ENCODE peak calls at places on chromosomes 12 and 14, in four cellular contexts. One of them, this sample, is unnamed.
A peak's percentile ranks its signal among the peaks of the same experiment; 100 is the strongest.

GRCh38 chr14:94377866-94378470 is 10.4 kb downstream of the SERPINA1 start:
- DNase-seq in WTC11: no peak
- DNase-seq in K562: no peak
- DNase-seq in SK-N-SH: no peak
- DNase-seq in this sample: no peak

GRCh38 chr14:75453817-75454434 is 26.1 kb downstream of the JDP2 start:
- DNase-seq in WTC11: peak; percentile 29
- DNase-seq in K562: peak; percentile 27
- DNase-seq in SK-N-SH: no peak
- DNase-seq in this sample: no peak

GRCh38 chr12:46153267-46153872 is 115.5 kb downstream of the SLC38A1 start:
- DNase-seq in WTC11: no peak
- DNase-seq in K562: no peak
- DNase-seq in SK-N-SH: peak; percentile 20
- DNase-seq in this sample: peak; percentile 7

GRCh38 chr14:52032196-52032865 is 36.5 kb downstream of the NID2 start:
- DNase-seq in WTC11: no peak
- DNase-seq in K562: no peak
- DNase-seq in SK-N-SH: no peak
- DNase-seq in this sample: no peak

GRCh38 chr14:72723741-72724530 is 170.0 kb downstream of the DPF3 start:
- DNase-seq in WTC11: no peak
- DNase-seq in K562: no peak
- DNase-seq in SK-N-SH: no peak
- DNase-seq in this sample: no peak

GRCh38 chr12:1429980-1430379 is 164.4 kb downstream of the FBXL14 start:
- DNase-seq in WTC11: no peak
- DNase-seq in K562: no peak
- DNase-seq in SK-N-SH: no peak
- DNase-seq in this sample: no peak

GRCh38 chr12:128288896-128289295 is 21.9 kb downstream of the TMEM132C start:
- DNase-seq in WTC11: no peak
- DNase-seq in K562: no peak
- DNase-seq in SK-N-SH: no peak
- DNase-seq in this sample: no peak

GRCh38 chr12:108939594-108939993 is 59.7 kb downstream of the DAO start:
- DNase-seq in WTC11: no peak
- DNase-seq in K562: peak; percentile 16
- DNase-seq in SK-N-SH: no peak
- DNase-seq in this sample: peak; percentile 12

GRCh38 chr12:24494401-24494800 is 454.5 kb downstream of the BCAT1 start:
- DNase-seq in WTC11: no peak
- DNase-seq in K562: no peak
- DNase-seq in SK-N-SH: no peak
- DNase-seq in this sample: no peak

GRCh38 chr14:71499018-71499417 is 433.2 kb upstream of the RGS6 start:
- DNase-seq in WTC11: no peak
- DNase-seq in K562: no peak
- DNase-seq in SK-N-SH: no peak
- DNase-seq in this sample: no peak

GRCh38 chr12:52634266-52635056 is 16.1 kb upstream of the KRT73 start:
- DNase-seq in WTC11: no peak
- DNase-seq in K562: no peak
- DNase-seq in SK-N-SH: no peak
- DNase-seq in this sample: no peak

GRCh38 chr14:87111741-87112140 is 881.2 kb downstream of the GALC start:
- DNase-seq in WTC11: no peak
- DNase-seq in K562: no peak
- DNase-seq in SK-N-SH: no peak
- DNase-seq in this sample: no peak

GRCh38 chr12:26723379-26724308 is 109.3 kb downstream of the ITPR2 start:
- DNase-seq in WTC11: no peak
- DNase-seq in K562: no peak
- DNase-seq in SK-N-SH: no peak
- DNase-seq in this sample: no peak

GRCh38 chr14:94867931-94868597 is 98.2 kb upstream of the GSC start:
- DNase-seq in WTC11: no peak
- DNase-seq in K562: no peak
- DNase-seq in SK-N-SH: no peak
- DNase-seq in this sample: no peak

GRCh38 chr12:45522227-45522626 is 207.3 kb upstream of the ARID2 start:
- DNase-seq in WTC11: no peak
- DNase-seq in K562: no peak
- DNase-seq in SK-N-SH: no peak
- DNase-seq in this sample: no peak

GRCh38 chr12:62912644-62913043 is 22.3 kb downstream of the PPM1H start:
- DNase-seq in WTC11: no peak
- DNase-seq in K562: no peak
- DNase-seq in SK-N-SH: no peak
- DNase-seq in this sample: no peak

GRCh38 chr12:109716512-109717389 is 3.1 kb downstream of the FAM222A start:
- DNase-seq in WTC11: no peak
- DNase-seq in K562: no peak
- DNase-seq in SK-N-SH: peak; percentile 27
- DNase-seq in this sample: peak; percentile 31

GRCh38 chr12:118436002-118436724 is 59.8 kb downstream of the SUDS3 start:
- DNase-seq in WTC11: peak; percentile 65
- DNase-seq in K562: peak; percentile 14
- DNase-seq in SK-N-SH: peak; percentile 27
- DNase-seq in this sample: no peak

GRCh38 chr12:92078167-92079053 is 67.2 kb downstream of the BTG1 start:
- DNase-seq in WTC11: no peak
- DNase-seq in K562: peak; percentile 54
- DNase-seq in SK-N-SH: no peak
- DNase-seq in this sample: no peak

GRCh38 chr12:120534203-120534702 is at the start of gene RNF10:
- DNase-seq in WTC11: peak; percentile 66
- DNase-seq in K562: peak; percentile 87
- DNase-seq in SK-N-SH: peak; percentile 95
- DNase-seq in this sample: peak; percentile 84

GRCh38 chr14:101086926-101087325 is 183.4 kb upstream of the RTL1 start:
- DNase-seq in WTC11: no peak
- DNase-seq in K562: no peak
- DNase-seq in SK-N-SH: no peak
- DNase-seq in this sample: no peak

GRCh38 chr14:105389976-105390848 is 8.1 kb upstream of the TEX22 start:
- DNase-seq in WTC11: no peak
- DNase-seq in K562: no peak
- DNase-seq in SK-N-SH: no peak
- DNase-seq in this sample: no peak

GRCh38 chr14:97071177-97071576 is 274.0 kb downstream of the VRK1 start:
- DNase-seq in WTC11: no peak
- DNase-seq in K562: no peak
- DNase-seq in SK-N-SH: no peak
- DNase-seq in this sample: no peak

GRCh38 chr12:111072299-111072698 is 151.9 kb upstream of the MYL2 start:
- DNase-seq in WTC11: no peak
- DNase-seq in K562: no peak
- DNase-seq in SK-N-SH: no peak
- DNase-seq in this sample: no peak

GRCh38 chr14:21204167-21205025 is 48.5 kb upstream of the OR5AU1 start:
- DNase-seq in WTC11: no peak
- DNase-seq in K562: no peak
- DNase-seq in SK-N-SH: no peak
- DNase-seq in this sample: no peak

GRCh38 chr12:47852096-47852571 is 32.4 kb upstream of the HDAC7 start:
- DNase-seq in WTC11: no peak
- DNase-seq in K562: no peak
- DNase-seq in SK-N-SH: no peak
- DNase-seq in this sample: peak; percentile 72

GRCh38 chr12:47896633-47897032 is 8.2 kb downstream of the VDR start:
- DNase-seq in WTC11: peak; percentile 24
- DNase-seq in K562: no peak
- DNase-seq in SK-N-SH: no peak
- DNase-seq in this sample: no peak

GRCh38 chr12:2395352-2395977 is 342.7 kb downstream of the CACNA1C start:
- DNase-seq in WTC11: peak; percentile 85
- DNase-seq in K562: peak; percentile 70
- DNase-seq in SK-N-SH: peak; percentile 78
- DNase-seq in this sample: peak; percentile 29

GRCh38 chr14:35414365-35414764 is 9.8 kb upstream of the NFKBIA start:
- DNase-seq in WTC11: no peak
- DNase-seq in K562: no peak
- DNase-seq in SK-N-SH: no peak
- DNase-seq in this sample: no peak

GRCh38 chr12:56574210-56574609 is 52.6 kb downstream of the RBMS2 start:
- DNase-seq in WTC11: no peak
- DNase-seq in K562: no peak
- DNase-seq in SK-N-SH: no peak
- DNase-seq in this sample: no peak

GRCh38 chr12:68557011-68557715 is 53.5 kb upstream of the RAP1B start:
- DNase-seq in WTC11: no peak
- DNase-seq in K562: no peak
- DNase-seq in SK-N-SH: no peak
- DNase-seq in this sample: no peak

GRCh38 chr14:92780444-92780843 is 13.7 kb upstream of the GOLGA5 start:
- DNase-seq in WTC11: no peak
- DNase-seq in K562: no peak
- DNase-seq in SK-N-SH: no peak
- DNase-seq in this sample: no peak
- TF ChIP-seq FOXJ3 in WTC11: no peak
- TF ChIP-seq FOXJ3 in K562: no peak
- TF ChIP-seq FOXJ3 in SK-N-SH: no peak
- TF ChIP-seq FOXJ3 in this sample: no peak

GRCh38 chr12:12095016-12095415 is 24.3 kb downstream of the BCL2L14 start:
- DNase-seq in WTC11: no peak
- DNase-seq in K562: no peak
- DNase-seq in SK-N-SH: peak; percentile 39
- DNase-seq in this sample: peak; percentile 56

GRCh38 chr12:12094481-12094880 is 23.7 kb downstream of the BCL2L14 start:
- DNase-seq in WTC11: no peak
- DNase-seq in K562: no peak
- DNase-seq in SK-N-SH: no peak
- DNase-seq in this sample: no peak

GRCh38 chr12:12099102-12099501 is 28.4 kb downstream of the BCL2L14 start:
- DNase-seq in WTC11: no peak
- DNase-seq in K562: no peak
- DNase-seq in SK-N-SH: peak; percentile 73
- DNase-seq in this sample: no peak

GRCh38 chr12:12098689-12099010 is 27.9 kb downstream of the BCL2L14 start:
- DNase-seq in WTC11: no peak
- DNase-seq in K562: no peak
- DNase-seq in SK-N-SH: no peak
- DNase-seq in this sample: no peak

GRCh38 chr12:12097821-12098688 is 27.3 kb downstream of the BCL2L14 start:
- DNase-seq in WTC11: no peak
- DNase-seq in K562: no peak
- DNase-seq in SK-N-SH: no peak
- DNase-seq in this sample: no peak
- TF ChIP-seq FOXJ3 in WTC11: no peak
- TF ChIP-seq FOXJ3 in K562: no peak
- TF ChIP-seq FOXJ3 in SK-N-SH: no peak
- TF ChIP-seq FOXJ3 in this sample: no peak

DNA sequence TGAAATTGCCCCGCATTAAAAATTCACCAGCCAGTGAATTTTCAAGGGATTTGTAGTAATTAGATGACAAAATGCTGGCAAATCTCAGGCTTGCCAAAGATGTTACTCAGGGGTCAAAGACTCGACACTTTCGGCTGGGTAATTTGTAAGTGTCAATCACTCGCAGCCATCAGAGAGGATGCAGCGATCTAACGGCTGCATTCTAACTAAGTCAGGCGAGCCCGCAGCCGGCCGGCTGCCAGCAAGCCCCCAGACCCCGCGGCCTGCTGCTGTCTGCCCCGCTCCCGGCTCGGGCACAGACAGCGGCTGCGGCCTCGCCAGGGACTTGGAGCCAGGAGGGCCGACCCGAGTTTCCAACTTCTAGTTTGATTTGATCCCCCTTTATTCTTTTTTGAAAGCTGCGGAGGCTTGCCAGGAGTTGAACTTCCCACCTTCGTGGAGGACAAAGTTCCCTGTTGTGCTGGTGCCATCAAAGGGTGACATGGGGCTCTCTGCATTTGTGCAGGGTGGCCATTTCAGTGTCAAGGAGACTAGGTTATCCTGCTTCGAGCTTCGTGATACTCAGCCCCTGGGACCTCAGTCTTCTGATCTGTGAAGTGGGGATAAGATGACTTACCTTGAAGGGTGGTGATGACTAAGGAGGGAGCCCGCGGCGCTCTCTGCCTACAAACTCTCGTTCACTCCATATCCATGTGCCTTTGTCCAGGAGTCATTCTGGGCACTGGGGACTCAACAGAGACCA is 169.9 kb downstream of the RBM19 start:
- DNase-seq in WTC11: no peak
- DNase-seq in K562: no peak
- DNase-seq in SK-N-SH: no peak
- DNase-seq in this sample: no peak
- TF ChIP-seq FOXJ3 in WTC11: no peak
- TF ChIP-seq FOXJ3 in K562: no peak
- TF ChIP-seq FOXJ3 in SK-N-SH: no peak
- TF ChIP-seq FOXJ3 in this sample: no peak

GRCh38 chr14:68956728-68957127 is 22.4 kb downstream of the ACTN1 start:
- DNase-seq in WTC11: no peak
- DNase-seq in K562: no peak
- DNase-seq in SK-N-SH: no peak
- DNase-seq in this sample: no peak

GRCh38 chr14:68958553-68958952 is 20.5 kb downstream of the ACTN1 start:
- DNase-seq in WTC11: no peak
- DNase-seq in K562: no peak
- DNase-seq in SK-N-SH: no peak
- DNase-seq in this sample: no peak

GRCh38 chr14:68957688-68958248 is 21.3 kb downstream of the ACTN1 start:
- DNase-seq in WTC11: no peak
- DNase-seq in K562: no peak
- DNase-seq in SK-N-SH: no peak
- DNase-seq in this sample: no peak

GRCh38 chr14:68952544-68953535 is 26.3 kb downstream of the ACTN1 start:
- DNase-seq in WTC11: no peak
- DNase-seq in K562: no peak
- DNase-seq in SK-N-SH: peak; percentile 78
- DNase-seq in this sample: no peak

GRCh38 chr14:68955164-68955921 is 23.8 kb downstream of the ACTN1 start:
- DNase-seq in WTC11: no peak
- DNase-seq in K562: no peak
- DNase-seq in SK-N-SH: no peak
- DNase-seq in this sample: peak; percentile 93
- TF ChIP-seq FOXJ3 in WTC11: no peak
- TF ChIP-seq FOXJ3 in K562: no peak
- TF ChIP-seq FOXJ3 in SK-N-SH: no peak
- TF ChIP-seq FOXJ3 in this sample: peak; percentile 70